ENCODE peak calls at places on chromosomes 2 and 18, in seven cellular contexts. H is brain microvascular endothelial cell, F is heart left ventricle, Q is suprapubic skin, K is lower lobe of right lung, X is uterus, U is ovary. N is an unnamed sample.

GRCh38 chr2:9091819-9092218 is 88.3 kb upstream of the MBOAT2 start:
- DNase-seq in X (no peak), F (no peak), K (no peak), U (no peak), Q (no peak), H (no peak), N (no peak)

GRCh38 chr2:234694244-234695013 is 197.5 kb upstream of the ARL4C start:
- DNase-seq in F (no peak), U (no peak), K (no peak), Q (no peak), H (peak; percentile 72), X (no peak), N (no peak)

GRCh38 chr2:53103661-53104060 is 663.9 kb upstream of the CHAC2 start:
- DNase-seq in F (no peak), X (no peak), U (no peak), H (no peak), K (no peak), Q (no peak), N (no peak)

GRCh38 chr18:22300665-22301636 is 116.8 kb downstream of the CTAGE1 start:
- DNase-seq in X (no peak), U (no peak), Q (no peak), H (no peak), K (no peak), F (no peak), N (no peak)

GRCh38 chr2:175627405-175627804 is 374.7 kb downstream of the LNPK start:
- DNase-seq in U (no peak), K (no peak), X (no peak), Q (no peak), F (no peak), H (no peak), N (no peak)

GRCh38 chr2:10812362-10813084 is at the start of gene PDIA6:
- DNase-seq in U (peak; percentile 97), H (peak; percentile 97), X (peak; percentile 97), K (peak; percentile 96), F (peak; percentile 98), Q (peak; percentile 97), N (peak; percentile 98)

GRCh38 chr2:109125595-109126500 is 3.2 kb upstream of the SH3RF3 start:
- DNase-seq in H (peak; percentile 75), U (no peak), X (no peak), F (no peak), K (no peak), Q (peak; percentile 63), N (no peak)

GRCh38 chr2:199778655-199779054 is 72.3 kb downstream of the FTCDNL1 start:
- DNase-seq in F (no peak), Q (no peak), H (no peak), K (no peak), U (no peak), X (no peak), N (no peak)

GRCh38 chr2:176876493-176877103 is 336.0 kb upstream of the HNRNPA3 start:
- DNase-seq in U (no peak), F (no peak), Q (no peak), H (no peak), X (no peak), K (no peak), N (no peak)

GRCh38 chr2:176872406-176872805 is 340.2 kb upstream of the HNRNPA3 start:
- DNase-seq in K (no peak), F (no peak), Q (no peak), H (no peak), X (no peak), U (no peak), N (no peak)

DNA sequence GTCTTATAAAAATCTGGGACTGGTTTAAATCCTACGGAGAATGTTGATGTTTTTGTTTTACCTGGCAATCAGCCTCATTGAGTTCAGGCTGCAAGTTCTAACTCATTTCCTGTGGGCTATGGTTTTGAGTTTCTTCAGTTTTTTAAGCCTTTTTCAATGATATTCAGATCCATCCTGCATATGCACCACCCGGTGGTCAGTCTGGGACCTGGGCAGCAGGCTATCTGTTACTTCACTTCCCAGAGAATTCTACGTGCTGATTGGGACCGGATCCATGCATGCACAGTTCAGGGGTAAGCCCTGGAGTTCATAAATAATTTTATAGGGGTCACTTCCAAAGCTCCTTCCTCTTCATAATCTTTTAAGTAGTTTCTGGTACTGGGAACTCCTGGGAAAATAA is 339.2 kb upstream of the HNRNPA3 start:
- DNase-seq in F (no peak), H (peak; percentile 9), K (no peak), U (no peak), Q (no peak), X (no peak), N (no peak)
- TF ChIP-seq CTCF in F (no peak), H (peak; percentile 46), K (no peak), U (no peak), Q (no peak), X (no peak), N (no peak)

DNA sequence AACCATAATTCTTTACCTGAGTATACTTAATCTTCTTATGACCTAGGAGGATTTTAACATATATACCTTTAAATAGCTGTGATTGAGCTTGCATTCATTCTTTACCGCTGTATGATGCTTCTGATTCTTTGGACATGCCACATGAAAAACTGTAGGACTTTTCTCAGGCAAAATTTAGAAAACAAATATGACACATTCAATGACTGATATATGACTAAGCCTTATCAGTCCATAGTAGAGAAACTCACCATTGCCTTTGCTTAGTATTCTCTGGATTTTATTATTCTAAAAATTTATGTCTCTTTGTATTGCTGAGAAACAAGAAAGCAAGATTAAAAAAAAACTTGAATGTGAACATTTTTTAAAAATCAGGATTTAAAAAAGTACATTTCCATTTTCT is 3.7 kb downstream of the FAM171B start:
- DNase-seq in K (no peak), H (peak; percentile 20), U (no peak), F (no peak), Q (no peak), X (no peak), N (no peak)
- H3K4me3 ChIP-seq in K (no peak overlapping the region), H (no peak overlapping the region), U (no peak overlapping the region), F (no peak overlapping the region), Q (no peak overlapping the region), X (no peak overlapping the region), N (no peak overlapping the region)

GRCh38 chr2:101386599-101387150 is 628 bp downstream of the CREG2 start:
- DNase-seq in H (no peak), U (no peak), F (no peak), X (no peak), K (no peak), Q (peak; percentile 69), N (peak; percentile 17)
- H3K27me3 ChIP-seq in H (peaks cover 7% of the 10 kb centered on the region), U (no peaks in the 10 kb centered on the region), F (no peaks in the 10 kb centered on the region), X (no peaks in the 10 kb centered on the region), K (peaks cover 58% of the 10 kb centered on the region), Q (peaks cover 45% of the 10 kb centered on the region), N (peaks cover 69% of the 10 kb centered on the region)

DNA sequence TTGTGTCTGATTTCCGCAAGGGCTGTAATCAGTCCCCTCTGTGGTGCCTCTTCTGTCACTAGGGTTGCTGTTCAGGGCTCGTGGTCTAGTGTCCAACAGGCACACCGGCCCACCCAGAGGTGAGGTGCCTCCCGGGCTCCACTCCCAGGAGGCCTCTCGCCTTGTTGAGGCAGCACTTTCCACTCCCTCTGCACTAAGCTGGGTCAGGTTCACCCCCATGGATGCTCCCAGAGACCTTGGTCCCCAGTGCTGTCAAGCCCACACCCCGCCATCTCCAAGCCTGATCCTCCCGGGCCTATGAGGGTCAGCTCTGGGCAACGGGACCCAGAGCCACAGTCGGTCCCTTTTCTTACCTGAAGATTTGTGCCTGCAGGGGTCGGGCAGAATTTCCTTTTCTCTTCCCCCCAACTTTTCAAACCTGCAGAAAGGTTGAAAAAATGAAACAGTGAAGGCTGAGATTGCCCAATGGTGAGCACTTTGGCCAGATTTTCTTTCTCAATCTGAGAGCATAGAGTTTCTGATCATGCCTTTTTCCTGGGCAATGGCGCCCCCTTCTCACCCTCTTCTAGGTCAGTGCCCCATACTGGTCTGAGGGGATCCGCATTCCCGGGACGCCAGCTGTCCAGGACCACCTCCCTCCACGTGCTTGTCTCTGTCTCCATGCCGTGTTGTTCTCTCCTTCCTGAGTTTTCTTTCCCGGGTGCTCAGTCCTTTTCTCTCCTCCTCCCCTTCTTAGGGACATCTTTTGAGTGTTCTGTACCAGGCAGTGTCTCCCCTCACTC is 148.0 kb downstream of the ASB1 start:
- DNase-seq in X (no peak), U (no peak), H (no peak), K (no peak), F (no peak), Q (peak; percentile 61), N (no peak)
- TF ChIP-seq CTCF in X (no peak), U (no peak), H (no peak), K (no peak), F (no peak), Q (no peak), N (no peak)

N was measured in left ventricle myocardium inferior.